ENCODE peak calls at places on chromosomes 4 and X, in eight cellular contexts. E is CD8-positive, alpha-beta T cell; Z is colonic mucosa; O is HepG2; R is CD4-positive, alpha-beta T cell; S is pancreas; X is AG04450; M is breast epithelium. W is an unnamed sample.

GRCh38 chr4:94504545-94504944 is 52.8 kb downstream of the PDLIM5 start:
- DNase-seq in E (no peak), Z (no peak), O (no peak), R (no peak), S (no peak), X (no peak), M (no peak), W (no peak)

GRCh38 chrX:118975831-118976598 is 1.6 kb downstream of the LONRF3 start:
- DNase-seq in E (peak), Z (peak), O (peak), R (peak), S (peak), X (no peak), M (peak), W (peak)

GRCh38 chrX:11890843-11891514 is 132.9 kb downstream of the MSL3 start:
- DNase-seq in E (no peak), Z (no peak), O (no peak), R (no peak), S (no peak), X (no peak), M (no peak), W (no peak)

GRCh38 chrX:153765138-153766079 is 1.4 kb downstream of the PLXNB3 start:
- DNase-seq in E (no peak), Z (no peak), O (peak), R (no peak), S (peak), X (no peak), M (no peak), W (peak)

GRCh38 chr4:108008721-108009120 is 19.0 kb downstream of the HADH start:
- DNase-seq in E (no peak), Z (no peak), O (no peak), R (no peak), S (no peak), X (no peak), M (no peak), W (no peak)

GRCh38 chrX:134186362-134187121 is 50.4 kb upstream of the CCDC160 start:
- DNase-seq in E (peak), Z (no peak), O (no peak), R (peak), S (no peak), X (no peak), M (no peak), W (no peak)

GRCh38 chr4:22504931-22505330 is 10.9 kb downstream of the ADGRA3 start:
- DNase-seq in E (no peak), Z (no peak), O (no peak), R (no peak), S (no peak), X (no peak), M (no peak), W (no peak)

GRCh38 chr4:2087170-2087569 is 28.0 kb downstream of the NAT8L start:
- DNase-seq in E (no peak), Z (no peak), O (peak), R (no peak), S (no peak), X (no peak), M (no peak), W (no peak)

GRCh38 chr4:24067781-24068193 is 177.9 kb upstream of the PPARGC1A start:
- DNase-seq in E (no peak), Z (no peak), O (no peak), R (no peak), S (peak), X (peak), M (no peak), W (no peak)

GRCh38 chr4:78654809-78655208 is 103.2 kb downstream of the ANXA3 start:
- DNase-seq in E (no peak), Z (no peak), O (no peak), R (no peak), S (no peak), X (peak), M (no peak), W (no peak)

GRCh38 chrX:45712067-45712466 is 511.4 kb upstream of the DIPK2B start:
- DNase-seq in E (no peak), Z (no peak), O (no peak), R (no peak), S (no peak), X (no peak), M (no peak), W (no peak)

GRCh38 chr4:84258905-84259830 is 239.9 kb downstream of the NKX6-1 start:
- DNase-seq in E (no peak), Z (no peak), O (peak), R (no peak), S (no peak), X (no peak), M (no peak), W (no peak)

GRCh38 chrX:111169141-111169540 is 73.2 kb downstream of the PAK3 start:
- DNase-seq in E (no peak), Z (no peak), O (no peak), R (no peak), S (no peak), X (no peak), M (no peak), W (no peak)

GRCh38 chr4:2046031-2046961 is 12.8 kb upstream of the NAT8L start:
- DNase-seq in E (no peak), Z (no peak), O (no peak), R (no peak), S (no peak), X (no peak), M (no peak), W (no peak)

GRCh38 chrX:106726485-106727437 is at the start of gene RNF128:
- DNase-seq in E (no peak), Z (peak), O (peak), R (no peak), S (peak), X (no peak), M (peak), W (peak)

GRCh38 chr4:23097251-23097650 is 404.5 kb downstream of the GBA3 start:
- DNase-seq in E (no peak), Z (no peak), O (no peak), R (no peak), S (no peak), X (no peak), M (no peak), W (no peak)

GRCh38 chr4:137892134-137892533 is 350.0 kb downstream of the SLC7A11 start:
- DNase-seq in E (no peak), Z (no peak), O (no peak), R (no peak), S (no peak), X (no peak), M (no peak), W (no peak)

GRCh38 chrX:8848921-8849320 is 47.7 kb upstream of the FAM9A start:
- DNase-seq in E (no peak), Z (no peak), O (no peak), R (no peak), S (no peak), X (no peak), M (no peak), W (no peak)

GRCh38 chr4:187000281-187000680 is 276.6 kb upstream of the FAT1 start:
- DNase-seq in E (no peak), Z (no peak), O (no peak), R (no peak), S (no peak), X (no peak), M (no peak), W (no peak)

GRCh38 chrX:84175274-84175673 is 12.7 kb downstream of the RPS6KA6 start:
- DNase-seq in E (no peak), Z (no peak), O (no peak), R (no peak), S (no peak), X (no peak), M (no peak), W (no peak)

GRCh38 chr4:129230836-129231235 is 134.9 kb downstream of the C4orf33 start:
- DNase-seq in E (no peak), Z (no peak), O (no peak), R (no peak), S (no peak), X (no peak), M (no peak), W (no peak)

GRCh38 chr4:68349361-68350360 is at the start of gene YTHDC1:
- DNase-seq in E (peak), Z (peak), O (peak), R (peak), S (peak), X (peak), M (peak), W (peak)

GRCh38 chr4:160026720-160027119 is 923.8 kb downstream of the RAPGEF2 start:
- DNase-seq in E (no peak), Z (no peak), O (no peak), R (no peak), S (no peak), X (no peak), M (no peak), W (no peak)

GRCh38 chrX:4572652-4573051 is 859.2 kb upstream of the PRKX start:
- DNase-seq in E (no peak), Z (no peak), O (no peak), R (no peak), S (no peak), X (no peak), M (no peak), W (no peak)

DNA sequence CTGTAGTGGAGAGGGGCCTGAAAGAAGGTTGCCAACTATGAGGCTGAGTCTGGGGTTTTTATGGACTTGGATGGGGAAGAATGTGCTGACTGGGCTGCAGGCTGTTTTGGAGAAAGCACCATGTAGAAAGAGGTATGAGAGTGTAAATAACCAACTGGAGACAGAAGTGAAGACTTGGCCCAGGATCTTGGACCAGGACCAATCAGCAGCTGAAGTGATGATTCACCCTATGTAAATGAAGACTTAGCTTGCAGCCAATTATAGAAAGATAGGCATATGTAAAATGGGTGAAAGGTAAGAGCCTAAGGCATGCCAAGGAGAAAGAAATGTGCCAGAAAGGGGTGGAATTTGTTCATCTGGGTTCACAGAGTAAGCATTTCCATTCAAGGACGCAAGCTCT is 856.7 kb upstream of the PRKX start:
- DNase-seq in E (no peak), Z (no peak), O (no peak), R (no peak), S (peak), X (no peak), M (no peak), W (no peak)
- H3K27ac ChIP-seq in E (no peak), Z (no peak), O (no peak), R (no peak), S (no peak), X (no peak), M (no peak), W (no peak)

DNA sequence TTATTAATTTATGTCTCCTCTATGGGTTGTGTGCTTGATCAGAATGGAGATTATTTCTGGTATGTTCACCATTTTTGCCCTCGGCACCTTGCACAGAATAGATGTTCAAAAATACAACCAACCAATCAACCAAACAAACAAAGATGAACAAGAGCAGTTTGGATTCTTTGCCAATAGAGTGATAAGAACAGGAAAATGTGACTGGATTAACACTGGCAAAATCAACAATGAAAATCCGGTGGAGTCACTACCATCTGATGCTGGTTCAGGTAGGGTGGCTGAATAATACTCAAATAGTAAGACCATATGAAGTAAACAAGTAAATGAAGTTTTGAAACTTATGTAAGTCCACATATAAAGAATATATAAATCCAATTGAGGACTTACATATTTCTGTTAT is 685.0 kb upstream of the EPHA5 start:
- DNase-seq in E (no peak), Z (no peak), O (no peak), R (no peak), S (no peak), X (no peak), M (no peak), W (no peak)
- H3K27ac ChIP-seq in E (no peak), Z (no peak), O (no peak), R (no peak), S (no peak), X (no peak), M (no peak), W (no peak)

GRCh38 chr4:123833156-123833555 is 436.6 kb downstream of the SPRY1 start:
- DNase-seq in E (no peak), Z (no peak), O (no peak), R (no peak), S (no peak), X (peak), M (no peak), W (no peak)
- H3K27ac ChIP-seq in E (no peak), Z (peak), O (no peak), R (no peak), S (no peak), X (no peak), M (peak), W (peak)

DNA sequence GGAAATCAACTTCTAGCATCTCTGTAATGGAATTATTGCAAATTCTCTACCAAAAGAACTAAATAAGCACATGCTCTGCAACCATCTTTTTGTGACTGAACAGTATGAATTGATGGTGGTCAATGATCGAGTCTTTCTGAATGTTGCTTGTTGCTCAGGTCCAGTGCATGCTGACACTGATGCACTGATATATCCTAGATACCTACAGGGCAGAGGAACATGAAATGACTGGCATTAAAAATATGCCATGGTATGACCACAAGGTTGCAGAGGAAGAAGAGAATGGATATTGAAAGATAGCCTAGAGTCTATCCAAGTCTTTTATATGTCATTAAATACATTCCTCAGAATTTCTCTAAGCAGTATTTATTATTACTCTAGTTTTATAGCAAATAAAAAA is 692.8 kb upstream of the TENM3 start:
- DNase-seq in E (no peak), Z (no peak), O (no peak), R (no peak), S (no peak), X (no peak), M (no peak), W (no peak)
- H3K27ac ChIP-seq in E (no peak), Z (no peak), O (no peak), R (no peak), S (no peak), X (no peak), M (no peak), W (no peak)

DNA sequence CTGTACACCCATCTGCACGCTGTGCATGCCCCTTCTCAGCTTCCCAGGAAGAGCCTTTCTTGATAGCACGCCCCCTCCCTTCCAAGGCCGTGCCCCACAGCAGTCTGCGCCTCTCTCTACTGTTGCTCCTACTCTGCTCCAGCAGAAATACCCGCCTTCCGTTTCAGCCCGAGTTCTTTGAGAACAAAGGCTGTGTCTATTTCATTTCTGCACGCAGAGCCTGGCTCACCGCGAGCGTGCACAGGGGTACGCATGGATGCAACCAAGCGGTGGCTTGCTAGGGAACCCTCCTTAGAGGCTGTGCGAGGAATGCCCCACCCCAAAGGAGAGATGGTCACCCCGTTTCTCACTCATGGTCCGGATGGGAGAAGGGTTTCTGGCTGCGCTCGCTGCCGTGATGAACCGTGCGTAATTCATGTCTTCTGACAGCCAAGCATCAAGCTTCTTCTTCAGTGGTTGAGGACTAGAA is 448 bp downstream of the AADAT start:
- DNase-seq in E (no peak), Z (peak), O (peak), R (no peak), S (no peak), X (no peak), M (no peak), W (no peak)
- H3K27ac ChIP-seq in E (no peak), Z (no peak), O (peak), R (no peak), S (no peak), X (peak), M (no peak), W (peak)

DNA sequence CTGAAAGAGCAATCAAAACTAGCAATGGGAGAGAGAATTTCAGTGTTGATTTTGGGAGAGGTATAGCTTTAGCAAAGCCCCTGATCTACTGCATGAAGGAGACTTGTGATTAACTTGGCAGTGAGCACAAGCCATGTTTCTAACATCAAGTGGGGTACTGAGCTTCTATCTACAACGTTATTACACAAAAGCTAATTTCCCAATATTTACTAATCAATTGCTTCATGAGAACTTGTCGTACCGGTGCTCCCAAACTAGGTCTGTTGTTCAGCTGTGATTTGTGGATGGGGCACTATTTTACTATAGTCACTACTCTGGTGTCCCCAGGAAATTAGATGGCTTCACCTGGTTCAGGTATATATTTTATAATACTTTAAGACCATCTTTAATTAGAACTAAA is 16.2 kb downstream of the ANK2 start:
- DNase-seq in E (no peak), Z (no peak), O (no peak), R (no peak), S (no peak), X (no peak), M (no peak), W (no peak)
- H3K27ac ChIP-seq in E (no peak), Z (no peak), O (no peak), R (no peak), S (no peak), X (no peak), M (no peak), W (no peak)

GRCh38 chrX:103254171-103254824 is 657 bp downstream of the TCEAL8 start:
- DNase-seq in E (peak), Z (peak), O (peak), R (no peak), S (peak), X (no peak), M (no peak), W (peak)
- H3K27ac ChIP-seq in E (peak), Z (peak), O (peak), R (peak), S (peak), X (peak), M (peak), W (peak)

DNA sequence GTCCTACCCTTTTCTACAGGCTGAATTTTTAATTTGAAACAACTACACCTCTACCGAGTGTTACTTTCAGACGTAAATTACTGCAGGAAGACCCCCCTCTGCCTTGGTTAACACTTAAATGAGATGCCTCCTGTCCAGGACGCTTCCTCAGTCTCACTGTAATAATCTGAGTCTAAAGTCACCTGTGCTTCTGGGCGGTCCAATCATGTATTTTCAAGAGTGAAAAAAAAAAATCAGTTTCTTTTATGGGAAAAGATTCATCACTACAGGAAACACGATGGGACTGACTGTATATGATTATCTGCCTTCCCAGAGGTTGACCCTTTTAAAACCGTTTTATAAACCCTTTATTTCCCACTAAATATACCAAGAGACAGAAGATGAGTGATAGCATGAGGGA is 776 bp downstream of the RBM47 start:
- DNase-seq in E (no peak), Z (peak), O (no peak), R (no peak), S (no peak), X (no peak), M (no peak), W (no peak)
- H3K27ac ChIP-seq in E (no peak), Z (peak), O (no peak), R (no peak), S (peak), X (no peak), M (peak), W (no peak)